ENCODE peak calls at places on chromosome 13, in five cellular contexts. H is breast epithelium, Q is hepatocyte, T is uterus, G is tibial nerve. U is an unnamed sample.

GRCh38 chr13:31053098-31053497 is 108.6 kb downstream of the HSPH1 start:
- DNase-seq in Q (no peak), G (no peak), H (peak; percentile 83), T (no peak), U (no peak)

GRCh38 chr13:103282571-103283450 is 216.6 kb upstream of the SLC10A2 start:
- DNase-seq in G (no peak), Q (peak; percentile 30), T (no peak), H (no peak), U (no peak)

GRCh38 chr13:105465251-105465650 is 1070.2 kb downstream of the EFNB2 start:
- DNase-seq in T (no peak), Q (no peak), H (no peak), G (no peak), U (no peak)

GRCh38 chr13:42420304-42420703 is 148.4 kb downstream of the AKAP11 start:
- DNase-seq in H (no peak), G (no peak), T (no peak), Q (no peak), U (no peak)

GRCh38 chr13:111559612-111560423 is 239.4 kb downstream of the TEX29 start:
- DNase-seq in T (no peak), H (no peak), Q (no peak), G (no peak), U (no peak)

GRCh38 chr13:50452761-50453160 is 390.7 kb downstream of the DLEU7 start:
- DNase-seq in G (no peak), Q (no peak), T (no peak), H (no peak), U (no peak)

GRCh38 chr13:56393549-56393948 is 747.2 kb upstream of the PRR20A start:
- DNase-seq in H (no peak), T (no peak), G (no peak), Q (no peak), U (no peak)

GRCh38 chr13:23852351-23852750 is 36.8 kb downstream of the MIPEP start:
- DNase-seq in Q (no peak), G (no peak), H (no peak), T (no peak), U (no peak)

GRCh38 chr13:79481685-79482052 is 714 bp downstream of the NDFIP2 start:
- DNase-seq in Q (peak; percentile 25), T (no peak), H (no peak), G (no peak), U (no peak)

GRCh38 chr13:44234566-44234965 is 139.1 kb upstream of the SERP2 start:
- DNase-seq in G (no peak), H (no peak), T (no peak), Q (no peak), U (no peak)

GRCh38 chr13:75550159-75550567 is 572 bp downstream of the UCHL3 start:
- DNase-seq in G (no peak), H (no peak), Q (peak; percentile 75), T (peak; percentile 22), U (no peak)

GRCh38 chr13:19991531-19991930 is 33.0 kb downstream of the ZMYM2 start:
- DNase-seq in Q (no peak), T (no peak), G (no peak), H (no peak), U (no peak)
- H3K27ac ChIP-seq in Q (no peak overlapping the region), T (no peak overlapping the region), G (no peak overlapping the region), H (no peak overlapping the region), U (no peak overlapping the region)

DNA sequence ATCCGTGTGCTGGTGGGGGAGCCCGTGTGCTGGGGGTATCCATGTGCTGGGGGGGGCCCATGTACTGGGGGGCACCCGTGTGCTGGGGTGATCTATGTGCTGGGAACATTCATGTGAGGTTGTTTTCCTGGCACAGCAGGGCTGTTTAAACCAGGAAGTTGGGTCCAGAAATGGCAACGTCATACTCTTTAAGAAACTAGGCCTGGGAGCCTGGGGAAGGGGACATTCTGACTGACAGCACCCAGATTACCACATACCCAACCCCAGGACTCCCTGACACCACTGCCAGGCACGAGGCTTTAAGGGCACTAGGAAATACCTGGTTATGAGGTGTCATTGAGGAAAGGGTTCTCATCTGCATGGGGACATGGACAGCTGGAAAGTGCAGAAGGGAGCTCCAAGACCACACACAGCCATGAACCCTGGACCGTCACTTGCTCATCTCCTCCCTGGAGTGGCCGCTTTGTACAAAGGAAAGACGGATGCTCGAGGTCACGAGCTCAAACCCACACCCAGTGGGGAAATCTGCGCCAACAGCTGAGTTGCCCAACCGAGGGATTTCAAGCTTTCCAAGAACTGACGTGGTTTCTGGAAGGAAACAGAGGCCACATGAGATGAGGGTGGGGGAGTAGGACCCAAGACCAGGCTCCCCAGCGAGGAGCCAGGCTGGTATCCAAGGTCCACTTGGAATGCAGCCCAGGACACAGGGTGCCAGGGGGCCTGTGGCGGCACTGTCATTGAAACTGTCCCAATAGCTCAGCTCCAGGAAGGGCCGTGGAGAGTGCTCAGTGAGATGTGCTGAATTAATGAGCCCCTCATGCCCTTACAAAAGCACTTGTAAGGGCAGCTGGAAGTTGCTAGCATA is 40.9 kb downstream of the RAB20 start:
- DNase-seq in T (peak; percentile 74), H (no peak), Q (peak; percentile 44), G (peak; percentile 91), U (peak; percentile 84)
- H3K27ac ChIP-seq in T (peak overlapping the region; percentile 54), H (peak overlapping the region; percentile 29), Q (peak overlapping the region; percentile 56), G (peak overlapping the region; percentile 89), U (peak overlapping the region; percentile 51)

DNA sequence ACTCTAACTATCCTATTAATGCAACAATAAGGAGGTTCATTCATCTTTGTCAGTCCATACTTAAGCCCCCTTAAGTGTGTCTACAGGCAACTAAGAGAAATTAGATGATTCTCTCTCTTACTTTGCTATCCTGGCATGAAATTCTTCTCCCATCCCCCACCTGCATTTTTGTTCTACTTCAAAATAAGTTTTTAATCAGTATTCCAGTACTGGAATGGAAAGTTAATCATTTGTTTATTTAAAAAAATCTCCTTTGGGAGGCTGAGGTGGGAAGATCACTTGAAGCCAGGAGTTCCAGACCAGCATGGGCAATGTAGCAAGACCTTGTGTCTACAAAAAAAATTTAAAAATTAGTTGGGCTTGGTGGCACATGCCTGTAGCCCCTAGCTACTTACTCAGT is 222.1 kb downstream of the MZT1 start:
- DNase-seq in H (no peak), T (no peak), G (no peak), Q (no peak), U (no peak)
- H3K27ac ChIP-seq in H (no peak overlapping the region), T (no peak overlapping the region), G (no peak overlapping the region), Q (no peak overlapping the region), U (no peak overlapping the region)

GRCh38 chr13:19962894-19963293 is 4.4 kb downstream of the ZMYM2 start:
- DNase-seq in T (no peak), G (no peak), Q (no peak), H (no peak), U (no peak)

GRCh38 chr13:19961924-19962323 is 3.4 kb downstream of the ZMYM2 start:
- DNase-seq in H (no peak), Q (no peak), T (no peak), G (no peak), U (no peak)

GRCh38 chr13:19967619-19968018 is 9.1 kb downstream of the ZMYM2 start:
- DNase-seq in H (no peak), G (no peak), T (no peak), Q (no peak), U (no peak)
- H3K27ac ChIP-seq in H (no peak overlapping the region), G (no peak overlapping the region), T (no peak overlapping the region), Q (no peak overlapping the region), U (no peak overlapping the region)

GRCh38 chr13:113364933-113365371 is 1.0 kb upstream of the GRTP1 start:
- DNase-seq in G (peak; percentile 7), Q (no peak), H (no peak), T (peak; percentile 58), U (no peak)

GRCh38 chr13:113365551-113365971 is 1.6 kb upstream of the GRTP1 start:
- DNase-seq in T (no peak), G (no peak), H (no peak), Q (no peak), U (no peak)

GRCh38 chr13:113367020-113367560 is 3.2 kb upstream of the GRTP1 start:
- DNase-seq in H (no peak), Q (no peak), G (no peak), T (no peak), U (no peak)

GRCh38 chr13:113366031-113366588 is 2.2 kb upstream of the GRTP1 start:
- DNase-seq in Q (no peak), G (no peak), T (peak; percentile 44), H (no peak), U (no peak)

DNA sequence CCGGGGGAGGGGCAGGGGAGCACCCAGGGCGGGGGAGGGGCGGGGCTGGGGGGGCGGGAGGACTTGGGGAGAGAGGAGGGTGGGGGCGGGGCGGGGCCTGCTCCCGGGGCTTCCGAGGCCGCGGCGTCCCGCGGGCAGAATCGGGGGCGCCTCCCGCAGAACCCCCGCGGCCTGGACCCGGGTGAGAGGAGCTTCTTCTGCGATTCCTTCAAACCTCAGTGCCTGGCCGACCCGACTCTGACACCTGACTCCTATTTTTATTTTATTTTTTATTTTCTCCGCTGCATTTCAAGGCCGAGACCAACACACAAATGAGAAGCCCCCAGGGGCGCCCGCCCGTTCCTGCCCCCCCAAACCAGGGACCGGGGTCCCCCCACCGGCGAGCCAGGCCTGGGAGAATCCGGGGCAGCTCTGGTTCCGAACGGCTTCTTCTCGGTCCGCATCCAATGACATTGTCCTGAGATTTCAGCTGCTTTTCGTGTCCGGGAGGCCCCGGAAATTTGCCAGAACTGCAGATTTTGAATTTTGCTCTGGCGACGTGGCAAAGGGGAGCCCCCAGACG is 522 bp upstream of the GRTP1 start:
- DNase-seq in T (peak; percentile 59), Q (no peak), H (no peak), G (peak; percentile 9), U (no peak)
- H3K27ac ChIP-seq in T (peak overlapping the region; percentile 90), Q (peak overlapping the region; percentile 75), H (peak overlapping the region; percentile 82), G (peak overlapping the region; percentile 90), U (no peak overlapping the region)

GRCh38 chr13:77536358-77536757 is 852 bp downstream of the SCEL start:
- DNase-seq in Q (peak; percentile 13), T (no peak), H (no peak), G (no peak), U (no peak)
- H3K27ac ChIP-seq in Q (peak overlapping the region; percentile 45), T (no peak overlapping the region), H (no peak overlapping the region), G (no peak overlapping the region), U (no peak overlapping the region)

GRCh38 chr13:19818223-19818842 is 35.6 kb upstream of the PSPC1 start:
- DNase-seq in T (no peak), G (no peak), Q (peak; percentile 57), H (peak; percentile 82), U (peak; percentile 4)
- H3K27ac ChIP-seq in T (no peak overlapping the region), G (no peak overlapping the region), Q (no peak overlapping the region), H (no peak overlapping the region), U (no peak overlapping the region)

GRCh38 chr13:37868691-37869505 is 674 bp downstream of the TRPC4 start:
- DNase-seq in G (no peak), Q (peak; percentile 8), T (no peak), H (no peak), U (no peak)
- H3K27ac ChIP-seq in G (peak overlapping the region; percentile 12), Q (no peak overlapping the region), T (peak overlapping the region; percentile 84), H (no peak overlapping the region), U (peak overlapping the region; percentile 13)

GRCh38 chr13:40402931-40403412 is 263.5 kb downstream of the FOXO1 start:
- DNase-seq in H (no peak), G (no peak), T (peak; percentile 52), Q (no peak), U (no peak)
- H3K27ac ChIP-seq in H (peak overlapping the region; percentile 31), G (peak overlapping the region; percentile 85), T (peak overlapping the region; percentile 90), Q (peak overlapping the region; percentile 39), U (no peak overlapping the region)

GRCh38 chr13:21010621-21011020 is 50.8 kb downstream of the LATS2 start:
- DNase-seq in Q (no peak), H (no peak), G (no peak), T (no peak), U (no peak)
- H3K27ac ChIP-seq in Q (peak overlapping the region; percentile 20), H (no peak overlapping the region), G (no peak overlapping the region), T (no peak overlapping the region), U (no peak overlapping the region)

U was measured in substantia nigra.